ENCODE peak calls at places on chromosomes 12 and 14, in four cellular contexts. One of them, this sample, is unnamed.

GRCh38 chr14:38208825-38209562 is 1.3 kb downstream of the SSTR1 start:
- DNase-seq in K562: no peak
- DNase-seq in endothelial cell of umbilical vein: peak
- DNase-seq in GM12878: no peak
- DNase-seq in this sample: peak

GRCh38 chr14:101849125-101849524 is 87.6 kb downstream of the PPP2R5C start:
- DNase-seq in GM12878: no peak
- DNase-seq in endothelial cell of umbilical vein: no peak
- DNase-seq in K562: peak
- DNase-seq in this sample: no peak

GRCh38 chr12:45088608-45089007 is 37.7 kb upstream of the DBX2 start:
- DNase-seq in GM12878: no peak
- DNase-seq in endothelial cell of umbilical vein: no peak
- DNase-seq in K562: no peak
- DNase-seq in this sample: no peak

GRCh38 chr14:105419055-105419304 is 647 bp upstream of the MTA1 start:
- DNase-seq in GM12878: no peak
- DNase-seq in K562: no peak
- DNase-seq in endothelial cell of umbilical vein: no peak
- DNase-seq in this sample: no peak

GRCh38 chr12:46546634-46547273 is 174.2 kb upstream of the SLC38A2 start:
- DNase-seq in endothelial cell of umbilical vein: no peak
- DNase-seq in GM12878: peak
- DNase-seq in K562: peak
- DNase-seq in this sample: peak

GRCh38 chr12:38761636-38762342 is 143.6 kb downstream of the CPNE8 start:
- DNase-seq in endothelial cell of umbilical vein: no peak
- DNase-seq in K562: no peak
- DNase-seq in GM12878: no peak
- DNase-seq in this sample: no peak

GRCh38 chr12:68530965-68531364 is 79.7 kb upstream of the RAP1B start:
- DNase-seq in GM12878: no peak
- DNase-seq in K562: no peak
- DNase-seq in endothelial cell of umbilical vein: peak
- DNase-seq in this sample: peak

GRCh38 chr12:120470150-120470817 is 736 bp upstream of the SRSF9 start:
- DNase-seq in K562: no peak
- DNase-seq in GM12878: no peak
- DNase-seq in endothelial cell of umbilical vein: no peak
- DNase-seq in this sample: peak

GRCh38 chr14:52044791-52045522 is 23.9 kb downstream of the NID2 start:
- DNase-seq in GM12878: no peak
- DNase-seq in K562: no peak
- DNase-seq in endothelial cell of umbilical vein: peak
- DNase-seq in this sample: peak

GRCh38 chr14:51873221-51873893 is 12.9 kb downstream of the GNG2 start:
- DNase-seq in endothelial cell of umbilical vein: peak
- DNase-seq in GM12878: peak
- DNase-seq in K562: no peak
- DNase-seq in this sample: peak

DNA sequence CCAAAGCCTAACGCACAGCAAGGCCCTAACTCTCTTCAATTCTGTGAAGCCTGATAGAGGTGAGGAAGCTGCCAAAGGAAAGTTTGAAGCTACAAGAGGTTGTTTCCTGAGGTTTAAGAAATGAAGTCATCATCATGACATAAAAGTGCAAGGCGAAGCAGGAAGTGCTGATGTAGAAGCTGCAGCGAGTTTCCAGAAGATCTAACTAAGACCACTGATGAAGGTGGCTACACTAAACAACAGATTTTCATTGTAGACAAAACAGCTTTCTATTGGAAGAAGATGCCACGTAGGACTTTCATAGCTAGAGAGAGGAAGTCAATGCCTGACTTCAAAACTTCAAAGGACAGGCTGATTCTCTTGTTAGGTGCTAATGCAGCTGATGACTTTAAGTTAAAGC is 385.6 kb upstream of the OR4E1 start:
- DNase-seq in GM12878: no peak
- DNase-seq in K562: no peak
- DNase-seq in endothelial cell of umbilical vein: no peak
- DNase-seq in this sample: no peak
- TF ChIP-seq FOS in GM12878: no peak
- TF ChIP-seq FOS in K562: no peak
- TF ChIP-seq FOS in endothelial cell of umbilical vein: no peak
- TF ChIP-seq FOS in this sample: no peak

GRCh38 chr14:98955741-98956070 is 316.3 kb downstream of the BCL11B start:
- DNase-seq in K562: no peak
- DNase-seq in endothelial cell of umbilical vein: no peak
- DNase-seq in GM12878: no peak
- DNase-seq in this sample: no peak

GRCh38 chr14:98956181-98956580 is 315.8 kb downstream of the BCL11B start:
- DNase-seq in GM12878: no peak
- DNase-seq in endothelial cell of umbilical vein: no peak
- DNase-seq in K562: no peak
- DNase-seq in this sample: no peak

GRCh38 chr14:98956616-98957015 is 315.4 kb downstream of the BCL11B start:
- DNase-seq in endothelial cell of umbilical vein: no peak
- DNase-seq in GM12878: no peak
- DNase-seq in K562: no peak
- DNase-seq in this sample: no peak

GRCh38 chr14:98958048-98959031 is 313.7 kb downstream of the BCL11B start:
- DNase-seq in endothelial cell of umbilical vein: no peak
- DNase-seq in GM12878: no peak
- DNase-seq in K562: no peak
- DNase-seq in this sample: no peak

GRCh38 chr14:98957211-98958047 is 314.6 kb downstream of the BCL11B start:
- DNase-seq in GM12878: no peak
- DNase-seq in K562: no peak
- DNase-seq in endothelial cell of umbilical vein: no peak
- DNase-seq in this sample: no peak
- TF ChIP-seq FOS in GM12878: no peak
- TF ChIP-seq FOS in K562: no peak
- TF ChIP-seq FOS in endothelial cell of umbilical vein: no peak
- TF ChIP-seq FOS in this sample: no peak

DNA sequence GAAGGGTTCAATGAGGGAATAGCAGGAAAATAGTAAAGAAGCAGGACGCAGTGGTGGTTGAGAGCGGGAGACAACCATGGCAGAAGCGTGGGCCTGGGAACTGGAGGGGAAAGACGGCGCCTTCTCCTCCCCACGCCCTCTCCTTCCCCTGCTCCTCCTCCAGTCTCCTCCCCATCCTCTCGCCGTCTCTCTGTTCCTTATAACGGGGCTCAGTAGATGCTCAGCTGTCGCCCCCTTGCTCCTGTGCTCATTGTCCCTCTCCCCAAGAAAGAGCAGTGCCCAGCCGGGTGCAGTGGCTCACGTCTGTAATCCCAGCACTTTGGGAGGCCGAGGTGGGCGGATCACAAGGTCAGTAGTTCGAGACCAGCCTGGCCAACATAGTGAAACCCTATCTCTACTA is 142.0 kb downstream of the BCL11B start:
- DNase-seq in endothelial cell of umbilical vein: no peak
- DNase-seq in GM12878: no peak
- DNase-seq in K562: no peak
- DNase-seq in this sample: no peak
- TF ChIP-seq FOS in endothelial cell of umbilical vein: no peak
- TF ChIP-seq FOS in GM12878: no peak
- TF ChIP-seq FOS in K562: no peak
- TF ChIP-seq FOS in this sample: no peak

GRCh38 chr12:52769354-52769753 is 7.8 kb downstream of the KRT76 start:
- DNase-seq in endothelial cell of umbilical vein: no peak
- DNase-seq in GM12878: no peak
- DNase-seq in K562: no peak
- DNase-seq in this sample: no peak
- TF ChIP-seq FOS in endothelial cell of umbilical vein: no peak
- TF ChIP-seq FOS in GM12878: no peak
- TF ChIP-seq FOS in K562: no peak
- TF ChIP-seq FOS in this sample: no peak

GRCh38 chr14:76080009-76080408 is 71.7 kb upstream of the GPATCH2L start:
- DNase-seq in endothelial cell of umbilical vein: no peak
- DNase-seq in K562: no peak
- DNase-seq in GM12878: no peak
- DNase-seq in this sample: no peak
- TF ChIP-seq FOS in endothelial cell of umbilical vein: no peak
- TF ChIP-seq FOS in K562: no peak
- TF ChIP-seq FOS in GM12878: no peak
- TF ChIP-seq FOS in this sample: no peak

DNA sequence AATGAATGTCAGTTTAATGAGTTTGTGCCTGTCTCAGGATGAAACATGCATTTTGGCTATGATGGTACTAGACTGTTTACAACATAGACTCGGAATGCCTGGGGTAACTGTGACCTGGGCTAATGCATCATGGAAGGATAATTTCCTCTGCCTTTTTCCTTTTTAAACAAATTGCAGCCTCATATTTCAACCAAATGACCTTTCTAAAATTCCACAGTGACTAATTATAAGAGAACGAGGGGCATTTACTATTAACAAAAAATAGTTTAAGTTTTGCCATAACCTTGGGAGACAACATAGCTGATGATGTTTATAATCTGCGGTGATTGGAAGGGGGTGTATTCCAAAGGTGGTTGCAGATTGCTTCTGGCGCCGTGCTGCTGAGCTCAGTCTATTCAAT is 1140.5 kb downstream of the GALC start:
- DNase-seq in endothelial cell of umbilical vein: no peak
- DNase-seq in GM12878: no peak
- DNase-seq in K562: no peak
- DNase-seq in this sample: peak
- TF ChIP-seq FOS in endothelial cell of umbilical vein: no peak
- TF ChIP-seq FOS in GM12878: no peak
- TF ChIP-seq FOS in K562: no peak
- TF ChIP-seq FOS in this sample: no peak

GRCh38 chr12:108307006-108307405 is 32.1 kb downstream of the CMKLR1 start:
- DNase-seq in K562: no peak
- DNase-seq in GM12878: no peak
- DNase-seq in endothelial cell of umbilical vein: no peak
- DNase-seq in this sample: peak
- TF ChIP-seq FOS in K562: no peak
- TF ChIP-seq FOS in GM12878: no peak
- TF ChIP-seq FOS in endothelial cell of umbilical vein: no peak
- TF ChIP-seq FOS in this sample: no peak

GRCh38 chr12:3727354-3727753 is 25.6 kb downstream of the CRACR2A start:
- DNase-seq in GM12878: no peak
- DNase-seq in endothelial cell of umbilical vein: no peak
- DNase-seq in K562: no peak
- DNase-seq in this sample: no peak

GRCh38 chr12:3724096-3724805 is 28.7 kb downstream of the CRACR2A start:
- DNase-seq in endothelial cell of umbilical vein: no peak
- DNase-seq in K562: no peak
- DNase-seq in GM12878: no peak
- DNase-seq in this sample: no peak

GRCh38 chr12:3726455-3726854 is 26.5 kb downstream of the CRACR2A start:
- DNase-seq in endothelial cell of umbilical vein: peak
- DNase-seq in GM12878: no peak
- DNase-seq in K562: peak
- DNase-seq in this sample: no peak

GRCh38 chr12:3727877-3728632 is 24.9 kb downstream of the CRACR2A start:
- DNase-seq in K562: peak
- DNase-seq in endothelial cell of umbilical vein: no peak
- DNase-seq in GM12878: peak
- DNase-seq in this sample: peak

DNA sequence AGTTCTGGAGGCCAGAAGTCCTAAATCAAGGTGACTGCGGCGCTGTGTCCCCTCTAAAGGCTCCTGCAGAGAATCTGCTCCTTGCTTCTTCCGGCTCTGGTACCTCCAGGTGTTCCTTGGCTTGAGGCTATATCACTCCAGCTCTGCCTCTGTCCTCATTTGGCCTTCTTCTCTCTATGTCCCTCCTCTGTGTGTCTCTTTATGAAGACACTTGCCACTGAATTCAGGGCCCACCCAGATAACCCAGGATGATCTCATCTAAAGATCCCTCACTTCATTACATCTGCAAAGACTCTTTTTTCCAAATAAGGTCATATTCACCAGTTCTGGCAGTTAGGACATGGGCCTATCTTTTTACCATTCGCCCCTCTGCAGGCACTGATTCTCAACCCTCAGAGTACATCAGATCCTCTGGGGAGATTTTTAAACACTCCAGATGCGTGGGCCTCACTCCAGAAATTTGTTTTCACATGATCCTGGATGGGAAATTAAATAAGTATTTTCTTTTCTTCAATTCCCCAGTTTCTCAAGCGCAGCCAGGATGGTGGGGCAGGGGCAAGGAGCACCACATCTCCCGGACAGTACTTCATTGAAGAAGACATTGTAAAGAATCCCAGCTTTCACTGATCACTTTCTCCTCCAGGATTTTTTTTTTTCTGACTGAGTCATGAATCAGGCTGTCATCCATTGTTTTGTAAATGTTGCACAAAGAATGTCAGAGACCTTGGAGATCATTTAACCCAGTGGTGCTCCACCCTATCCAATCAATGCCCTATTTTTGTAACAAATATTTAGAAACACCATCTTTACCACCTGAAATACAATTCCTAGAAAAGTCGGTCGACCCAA is 27.4 kb downstream of the CRACR2A start:
- DNase-seq in endothelial cell of umbilical vein: peak
- DNase-seq in K562: no peak
- DNase-seq in GM12878: no peak
- DNase-seq in this sample: no peak
- TF ChIP-seq FOS in endothelial cell of umbilical vein: peak
- TF ChIP-seq FOS in K562: no peak
- TF ChIP-seq FOS in GM12878: no peak
- TF ChIP-seq FOS in this sample: no peak